ENCODE peak calls at places on chromosomes 6 and 20, in five cellular contexts. One of them, this sample, is unnamed.
A peak's percentile ranks its signal among the peaks of the same experiment; 100 is the strongest.

GRCh38 chr6:136095961-136096360 is 154.2 kb downstream of the MTFR2 start:
- DNase-seq in heart left ventricle: peak; percentile 32
- DNase-seq in prostate gland: no peak
- DNase-seq in GM23338: no peak
- DNase-seq in astrocyte: no peak
- DNase-seq in this sample: no peak

GRCh38 chr6:13874191-13874549 is 50.6 kb upstream of the RNF182 start:
- DNase-seq in astrocyte: no peak
- DNase-seq in prostate gland: no peak
- DNase-seq in GM23338: no peak
- DNase-seq in heart left ventricle: no peak
- DNase-seq in this sample: no peak

GRCh38 chr6:22954749-22955385 is 385.5 kb downstream of the HDGFL1 start:
- DNase-seq in prostate gland: no peak
- DNase-seq in GM23338: no peak
- DNase-seq in heart left ventricle: no peak
- DNase-seq in astrocyte: peak; percentile 8
- DNase-seq in this sample: no peak

GRCh38 chr6:140809694-140810101 is 1323.0 kb upstream of the GJE1 start:
- DNase-seq in GM23338: no peak
- DNase-seq in heart left ventricle: no peak
- DNase-seq in astrocyte: peak; percentile 74
- DNase-seq in prostate gland: no peak
- DNase-seq in this sample: no peak

GRCh38 chr20:1721687-1722512 is 64.3 kb upstream of the SIRPG start:
- DNase-seq in astrocyte: no peak
- DNase-seq in prostate gland: no peak
- DNase-seq in heart left ventricle: no peak
- DNase-seq in GM23338: peak; percentile 88
- DNase-seq in this sample: no peak

GRCh38 chr6:166824146-166824879 is 132.0 kb downstream of the RNASET2 start:
- DNase-seq in prostate gland: no peak
- DNase-seq in heart left ventricle: no peak
- DNase-seq in astrocyte: no peak
- DNase-seq in GM23338: no peak
- DNase-seq in this sample: no peak

GRCh38 chr6:152063170-152063921 is 255.9 kb downstream of the ESR1 start:
- DNase-seq in GM23338: no peak
- DNase-seq in heart left ventricle: no peak
- DNase-seq in astrocyte: peak; percentile 38
- DNase-seq in prostate gland: peak; percentile 9
- DNase-seq in this sample: peak; percentile 65

GRCh38 chr20:36472656-36473071 is 68.7 kb upstream of the MYL9 start:
- DNase-seq in GM23338: peak; percentile 83
- DNase-seq in astrocyte: no peak
- DNase-seq in prostate gland: peak; percentile 69
- DNase-seq in heart left ventricle: peak; percentile 51
- DNase-seq in this sample: no peak

GRCh38 chr6:291697-292505 is at the start of gene DUSP22:
- DNase-seq in GM23338: peak; percentile 81
- DNase-seq in heart left ventricle: peak; percentile 91
- DNase-seq in astrocyte: peak; percentile 71
- DNase-seq in prostate gland: peak; percentile 90
- DNase-seq in this sample: peak; percentile 94

GRCh38 chr6:25014806-25015560 is 79.2 kb upstream of the RIPOR2 start:
- DNase-seq in prostate gland: no peak
- DNase-seq in GM23338: peak; percentile 32
- DNase-seq in astrocyte: peak; percentile 78
- DNase-seq in heart left ventricle: no peak
- DNase-seq in this sample: no peak

GRCh38 chr6:53474010-53474409 is 70.9 kb downstream of the GCLC start:
- DNase-seq in heart left ventricle: no peak
- DNase-seq in prostate gland: no peak
- DNase-seq in GM23338: no peak
- DNase-seq in astrocyte: no peak
- DNase-seq in this sample: no peak

GRCh38 chr6:132713355-132714134 is at the start of gene VNN1:
- DNase-seq in prostate gland: no peak
- DNase-seq in GM23338: no peak
- DNase-seq in astrocyte: no peak
- DNase-seq in heart left ventricle: peak; percentile 20
- DNase-seq in this sample: peak; percentile 49

GRCh38 chr6:149931501-149931900 is 8.6 kb upstream of the RAET1G start:
- DNase-seq in heart left ventricle: no peak
- DNase-seq in GM23338: no peak
- DNase-seq in astrocyte: no peak
- DNase-seq in prostate gland: no peak
- DNase-seq in this sample: no peak

GRCh38 chr6:88492824-88493223 is 326.7 kb upstream of the CNR1 start:
- DNase-seq in astrocyte: peak; percentile 28
- DNase-seq in GM23338: peak; percentile 53
- DNase-seq in heart left ventricle: no peak
- DNase-seq in prostate gland: no peak
- DNase-seq in this sample: no peak

GRCh38 chr20:61631770-61632169 is 379.7 kb downstream of the CDH4 start:
- DNase-seq in astrocyte: no peak
- DNase-seq in heart left ventricle: no peak
- DNase-seq in prostate gland: no peak
- DNase-seq in GM23338: no peak
- DNase-seq in this sample: no peak

GRCh38 chr20:31713312-31714049 is 9.2 kb downstream of the BCL2L1 start:
- DNase-seq in prostate gland: no peak
- DNase-seq in GM23338: peak; percentile 71
- DNase-seq in heart left ventricle: peak; percentile 85
- DNase-seq in astrocyte: peak; percentile 87
- DNase-seq in this sample: peak; percentile 56
- H3K4me1 ChIP-seq in prostate gland: peaks cover 39% of the 10 kb centered on the region
- H3K4me1 ChIP-seq in GM23338: peaks cover 74% of the 10 kb centered on the region
- H3K4me1 ChIP-seq in heart left ventricle: peaks cover 34% of the 10 kb centered on the region
- H3K4me1 ChIP-seq in astrocyte: peaks cover 51% of the 10 kb centered on the region
- H3K4me1 ChIP-seq in this sample: peaks cover 18% of the 10 kb centered on the region

GRCh38 chr20:37914672-37915433 is 11.9 kb downstream of the VSTM2L start:
- DNase-seq in prostate gland: no peak
- DNase-seq in GM23338: peak; percentile 82
- DNase-seq in heart left ventricle: no peak
- DNase-seq in astrocyte: no peak
- DNase-seq in this sample: no peak
- H3K4me1 ChIP-seq in prostate gland: no peaks in the 10 kb centered on the region
- H3K4me1 ChIP-seq in GM23338: peaks cover 47% of the 10 kb centered on the region
- H3K4me1 ChIP-seq in heart left ventricle: no peaks in the 10 kb centered on the region
- H3K4me1 ChIP-seq in astrocyte: peaks cover 7% of the 10 kb centered on the region
- H3K4me1 ChIP-seq in this sample: peaks cover 4% of the 10 kb centered on the region

DNA sequence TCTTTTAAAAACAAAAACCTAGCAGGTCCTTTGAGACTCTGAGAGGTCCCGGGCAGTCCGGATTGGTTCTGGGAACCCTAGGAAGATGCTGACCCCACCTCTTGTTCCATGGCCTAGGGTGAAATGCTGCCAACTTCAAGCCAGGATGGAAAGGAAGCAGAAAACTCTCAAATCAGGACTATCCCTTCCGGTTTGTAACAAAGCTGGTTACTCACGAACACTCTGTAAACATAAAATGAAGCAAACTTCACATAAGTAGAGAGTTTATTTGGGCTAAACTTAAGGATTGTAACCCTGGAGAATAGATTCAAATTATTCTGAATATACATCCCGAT is 28.0 kb downstream of the CAPN11 start:
- DNase-seq in prostate gland: no peak
- DNase-seq in astrocyte: no peak
- DNase-seq in GM23338: no peak
- DNase-seq in heart left ventricle: no peak
- DNase-seq in this sample: no peak
- H3K4me1 ChIP-seq in prostate gland: no peaks in the 10 kb centered on the region
- H3K4me1 ChIP-seq in astrocyte: no peaks in the 10 kb centered on the region
- H3K4me1 ChIP-seq in GM23338: peaks cover 12% of the 10 kb centered on the region
- H3K4me1 ChIP-seq in heart left ventricle: no peaks in the 10 kb centered on the region
- H3K4me1 ChIP-seq in this sample: no peaks in the 10 kb centered on the region

DNA sequence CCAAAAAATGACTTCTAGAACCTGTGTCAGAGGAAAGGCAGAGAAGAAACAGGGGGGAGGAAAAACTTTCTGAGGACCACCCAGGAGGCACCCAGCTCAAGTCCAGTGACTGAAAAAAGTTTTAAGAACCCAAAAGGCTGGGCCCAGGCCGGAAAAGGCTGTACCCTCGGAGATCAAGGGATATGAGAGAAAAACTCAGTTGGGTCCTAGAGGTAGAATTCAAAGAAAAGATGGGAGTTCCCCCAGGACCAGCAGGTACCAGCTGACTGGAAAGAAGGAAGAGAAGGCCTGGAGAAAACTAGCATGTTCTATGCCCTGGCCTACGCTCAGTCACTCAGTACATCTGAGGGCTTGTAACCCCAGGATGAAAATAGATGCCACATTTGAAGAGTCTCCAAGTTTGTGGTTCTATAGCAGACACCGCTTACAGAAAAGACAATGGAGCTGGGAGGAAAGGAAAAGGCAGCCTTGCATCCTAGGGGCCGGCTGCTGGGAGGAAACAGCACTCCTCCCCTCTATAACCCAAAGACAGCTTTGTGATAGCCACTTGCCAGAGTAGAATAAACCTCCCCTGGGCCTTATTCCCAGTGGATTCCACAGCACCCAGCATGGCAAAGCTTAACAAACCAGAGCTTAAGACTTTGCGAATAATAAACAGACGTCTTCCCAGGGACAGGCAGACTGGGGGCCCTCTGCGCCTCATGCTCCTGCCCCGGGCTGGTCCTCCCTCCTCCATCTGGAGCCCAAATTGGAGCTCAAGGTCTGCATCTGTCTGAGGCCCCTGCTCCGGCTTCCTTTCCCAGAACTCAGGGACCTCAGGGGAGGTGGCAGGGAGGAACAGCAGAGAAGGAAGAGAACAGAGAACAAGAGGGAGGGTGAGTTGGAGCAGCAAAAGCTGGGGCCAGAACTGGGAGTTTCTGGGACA is 8.9 kb upstream of the TAF8 start:
- DNase-seq in heart left ventricle: peak; percentile 41
- DNase-seq in prostate gland: no peak
- DNase-seq in GM23338: no peak
- DNase-seq in astrocyte: no peak
- DNase-seq in this sample: no peak
- H3K4me1 ChIP-seq in heart left ventricle: peaks cover 14% of the 10 kb centered on the region
- H3K4me1 ChIP-seq in prostate gland: peaks cover 27% of the 10 kb centered on the region
- H3K4me1 ChIP-seq in GM23338: peaks cover 14% of the 10 kb centered on the region
- H3K4me1 ChIP-seq in astrocyte: peaks cover 18% of the 10 kb centered on the region
- H3K4me1 ChIP-seq in this sample: peaks cover 4% of the 10 kb centered on the region

GRCh38 chr6:31732029-31732428 is 2.9 kb upstream of the DDAH2 start:
- DNase-seq in astrocyte: no peak
- DNase-seq in GM23338: no peak
- DNase-seq in prostate gland: no peak
- DNase-seq in heart left ventricle: no peak
- DNase-seq in this sample: no peak
- H3K4me1 ChIP-seq in astrocyte: peaks cover 35% of the 10 kb centered on the region
- H3K4me1 ChIP-seq in GM23338: peaks cover 26% of the 10 kb centered on the region
- H3K4me1 ChIP-seq in prostate gland: peaks cover 16% of the 10 kb centered on the region
- H3K4me1 ChIP-seq in heart left ventricle: peaks cover 5% of the 10 kb centered on the region
- H3K4me1 ChIP-seq in this sample: no peaks in the 10 kb centered on the region

This sample was measured in right lobe of liver.